ENCODE peak calls at places on chromosomes 4 and X, in eight cellular contexts. X is AG09309; C is GM20000; Q is cortex of kidney; A is stimulated activated CD4-positive, alpha-beta T cell treated with anti-CD3 and anti-CD28 coated beads, Interleukin-12 subunit alpha, Interleukin-12 subunit beta, amount 100 ng/mL, for 4 hours; O is D341Med; J is Right ventricle myocardium superior; K is stomach. M is an unnamed sample.

GRCh38 chr4:114879916-114880315 is 233.5 kb downstream of the NDST4 start:
- DNase-seq in K (no peak), O (no peak), A (no peak), Q (no peak), J (no peak), C (no peak), X (no peak), M (no peak)

GRCh38 chr4:74934822-74935326 is 2.0 kb downstream of the PARM1 start:
- DNase-seq in C (no peak), Q (no peak), O (peak), K (no peak), X (no peak), J (no peak), A (no peak), M (no peak)

GRCh38 chrX:3743821-3744439 is 30.5 kb upstream of the PRKX start:
- DNase-seq in A (no peak), O (no peak), X (no peak), K (no peak), J (no peak), Q (no peak), C (no peak), M (no peak)

GRCh38 chrX:101191217-101191750 is 28.3 kb upstream of the DRP2 start:
- DNase-seq in A (no peak), K (peak), X (no peak), O (no peak), J (peak), C (no peak), Q (no peak), M (no peak)

GRCh38 chr4:8274772-8275241 is 5.3 kb downstream of the HTRA3 start:
- DNase-seq in J (peak), X (peak), A (no peak), Q (no peak), C (no peak), K (peak), O (peak), M (no peak)

GRCh38 chr4:110475881-110476818 is at the start of gene ENPEP:
- DNase-seq in X (no peak), A (no peak), C (no peak), J (peak), O (no peak), K (no peak), Q (peak), M (no peak)

GRCh38 chr4:85081196-85081595 is 114.7 kb upstream of the WDFY3 start:
- DNase-seq in O (no peak), K (no peak), X (no peak), A (no peak), Q (no peak), C (no peak), J (no peak), M (no peak)

GRCh38 chr4:84254537-84254936 is 244.6 kb downstream of the NKX6-1 start:
- DNase-seq in Q (no peak), X (no peak), K (no peak), A (no peak), C (no peak), O (no peak), J (no peak), M (no peak)

GRCh38 chr4:153577053-153577452 is 107.0 kb upstream of the TLR2 start:
- DNase-seq in K (no peak), X (no peak), Q (no peak), O (no peak), A (no peak), J (no peak), C (no peak), M (no peak)

GRCh38 chr4:72557021-72557420 is 12.0 kb downstream of the ADAMTS3 start:
- DNase-seq in A (no peak), Q (no peak), C (no peak), J (no peak), O (no peak), K (no peak), X (no peak), M (no peak)

GRCh38 chr4:115366390-115366789 is 253.0 kb upstream of the NDST4 start:
- DNase-seq in C (no peak), A (no peak), O (no peak), K (no peak), X (no peak), J (no peak), Q (no peak), M (no peak)

GRCh38 chr4:40316782-40317635 is 18.1 kb upstream of the CHRNA9 start:
- DNase-seq in A (peak), C (peak), Q (no peak), J (no peak), K (peak), O (peak), X (peak), M (peak)